ENCODE peak calls at places on chromosomes 1 and 21, in six cellular contexts. S is Calu3; Q is NCI-H1092; I is activated CD4-positive, alpha-beta T cell treated with anti-CD3 and anti-CD28 coated beads for 24 hours; O is amygdala; M is lung. L is an unnamed sample.
A peak's percentile ranks its signal among the peaks of the same experiment; 100 is the strongest.

GRCh38 chr21:30480145-30480544 is at the start of gene KRTAP19-1:
- DNase-seq in S (no peak), Q (no peak), I (no peak), O (no peak), M (no peak), L (no peak)

GRCh38 chr1:64933296-64934070 is 32.9 kb downstream of the JAK1 start:
- DNase-seq in S (no peak), Q (no peak), I (no peak), O (no peak), M (peak; percentile 46), L (peak; percentile 72)

GRCh38 chr1:78073441-78073840 is 27.7 kb downstream of the GIPC2 start:
- DNase-seq in S (no peak), Q (no peak), I (no peak), O (no peak), M (no peak), L (no peak)

GRCh38 chr21:34642211-34643075 is 26.4 kb upstream of the CLIC6 start:
- DNase-seq in S (no peak), Q (no peak), I (no peak), O (no peak), M (no peak), L (no peak)

GRCh38 chr1:24861821-24862727 is 68.0 kb downstream of the RUNX3 start:
- DNase-seq in S (no peak), Q (no peak), I (no peak), O (no peak), M (peak; percentile 53), L (no peak)

GRCh38 chr1:47661065-47661464 is 223.2 kb downstream of the FOXD2 start:
- DNase-seq in S (no peak), Q (peak; percentile 19), I (no peak), O (no peak), M (no peak), L (no peak)

GRCh38 chr1:5286244-5286643 is 631.8 kb downstream of the AJAP1 start:
- DNase-seq in S (no peak), Q (no peak), I (peak; percentile 20), O (no peak), M (no peak), L (no peak)

GRCh38 chr1:226335653-226336052 is 26.7 kb upstream of the LIN9 start:
- DNase-seq in S (no peak), Q (no peak), I (no peak), O (no peak), M (no peak), L (no peak)

GRCh38 chr1:84078108-84078823 is 65.8 kb upstream of the PRKACB start:
- DNase-seq in S (no peak), Q (no peak), I (no peak), O (no peak), M (no peak), L (no peak)

L was measured in MG63.